ENCODE peak calls at places on chromosome 7, in six cellular contexts. D, W, V, N, E and R are unnamed samples.

GRCh38 chr7:151128144-151128543 is 39.4 kb downstream of the GBX1 start:
- DNase-seq in N (no peak), W (no peak), E (no peak), V (no peak), D (no peak), R (no peak)

GRCh38 chr7:85595639-85596268 is 408.9 kb upstream of the SEMA3D start:
- DNase-seq in E (no peak), N (peak), D (no peak), V (no peak), W (no peak), R (no peak)

GRCh38 chr7:123499211-123499968 is 35.0 kb downstream of the IQUB start:
- DNase-seq in W (no peak), D (no peak), V (no peak), N (no peak), E (no peak), R (no peak)

GRCh38 chr7:139730746-139731612 is 46.8 kb downstream of the HIPK2 start:
- DNase-seq in N (peak), D (no peak), V (no peak), W (no peak), E (peak), R (no peak)

GRCh38 chr7:100675581-100676350 is 2.2 kb downstream of the GNB2 start:
- DNase-seq in N (peak), E (peak), D (peak), V (peak), W (peak), R (no peak)

GRCh38 chr7:151269511-151269910 is 21.0 kb upstream of the SMARCD3 start:
- DNase-seq in V (no peak), W (no peak), N (no peak), D (peak), E (peak), R (no peak)

GRCh38 chr7:51309361-51310130 is 7.1 kb downstream of the COBL start:
- DNase-seq in N (no peak), E (no peak), V (no peak), D (peak), W (peak), R (no peak)

GRCh38 chr7:153381275-153382119 is 621.9 kb downstream of the ACTR3B start:
- DNase-seq in V (no peak), E (no peak), W (peak), D (no peak), N (peak), R (no peak)

GRCh38 chr7:34042406-34042805 is 137.1 kb downstream of the BMPER start:
- DNase-seq in D (no peak), V (no peak), E (no peak), W (no peak), N (peak), R (no peak)

GRCh38 chr7:74575811-74576210 is 81.7 kb upstream of the GTF2I start:
- DNase-seq in V (no peak), N (no peak), E (no peak), D (no peak), W (no peak), R (no peak)
- H3K27ac ChIP-seq in V (no peak), N (no peak), E (no peak), D (no peak), W (no peak), R (peak)

GRCh38 chr7:70589010-70589409 is 542.9 kb upstream of the GALNT17 start:
- DNase-seq in W (no peak), N (no peak), V (no peak), E (no peak), D (no peak), R (no peak)

GRCh38 chr7:70590126-70590854 is 541.7 kb upstream of the GALNT17 start:
- DNase-seq in D (no peak), W (no peak), N (no peak), E (no peak), V (no peak), R (no peak)

GRCh38 chr7:70588610-70589009 is 543.3 kb upstream of the GALNT17 start:
- DNase-seq in E (no peak), D (no peak), N (no peak), V (no peak), W (no peak), R (no peak)

GRCh38 chr7:70588151-70588550 is 543.8 kb upstream of the GALNT17 start:
- DNase-seq in V (no peak), N (no peak), D (no peak), W (no peak), E (no peak), R (no peak)

GRCh38 chr7:70589590-70589989 is 542.4 kb upstream of the GALNT17 start:
- DNase-seq in V (no peak), E (no peak), N (no peak), W (no peak), D (no peak), R (no peak)
- H3K27ac ChIP-seq in V (no peak), E (no peak), N (no peak), W (no peak), D (no peak), R (no peak)

DNA sequence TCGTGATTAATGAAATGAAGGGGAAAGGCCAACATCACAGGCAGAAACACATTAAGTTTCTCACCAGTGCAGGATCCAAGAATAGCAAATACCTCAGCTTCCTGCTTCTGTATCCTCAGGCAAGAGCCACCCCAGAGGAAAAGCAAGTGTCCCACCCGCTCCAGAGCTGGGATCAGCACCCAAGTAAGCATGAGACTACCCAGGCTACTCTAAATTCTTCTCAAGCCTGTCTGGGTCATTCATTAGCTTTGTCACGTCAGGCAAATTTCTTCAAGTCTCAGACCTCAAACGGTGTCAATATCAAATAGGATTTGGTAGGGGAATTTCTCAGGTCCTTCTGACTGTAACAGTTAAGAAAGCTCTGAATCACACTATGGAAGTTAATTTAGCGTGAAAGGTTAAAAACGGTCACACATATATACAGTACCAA is 59.0 kb downstream of the GNA12 start:
- DNase-seq in D (no peak), E (no peak), W (no peak), N (no peak), V (no peak), R (no peak)
- H3K27ac ChIP-seq in D (no peak), E (no peak), W (no peak), N (no peak), V (no peak), R (no peak)

GRCh38 chr7:47885309-47886000 is 62.8 kb downstream of the PKD1L1 start:
- DNase-seq in D (no peak), N (no peak), W (no peak), E (no peak), V (no peak), R (no peak)

GRCh38 chr7:47888371-47889265 is 59.6 kb downstream of the PKD1L1 start:
- DNase-seq in W (no peak), V (no peak), D (no peak), N (no peak), E (no peak), R (no peak)

GRCh38 chr7:47884675-47885074 is 63.6 kb downstream of the PKD1L1 start:
- DNase-seq in W (no peak), D (no peak), V (no peak), N (no peak), E (no peak), R (no peak)

GRCh38 chr7:47886412-47886811 is 61.9 kb downstream of the PKD1L1 start:
- DNase-seq in N (no peak), E (no peak), V (no peak), D (no peak), W (no peak), R (no peak)

GRCh38 chr7:47887016-47887640 is 61.1 kb downstream of the PKD1L1 start:
- DNase-seq in V (no peak), W (no peak), D (no peak), N (no peak), E (no peak), R (no peak)
- H3K27ac ChIP-seq in V (no peak), W (no peak), D (no peak), N (no peak), E (no peak), R (no peak)

DNA sequence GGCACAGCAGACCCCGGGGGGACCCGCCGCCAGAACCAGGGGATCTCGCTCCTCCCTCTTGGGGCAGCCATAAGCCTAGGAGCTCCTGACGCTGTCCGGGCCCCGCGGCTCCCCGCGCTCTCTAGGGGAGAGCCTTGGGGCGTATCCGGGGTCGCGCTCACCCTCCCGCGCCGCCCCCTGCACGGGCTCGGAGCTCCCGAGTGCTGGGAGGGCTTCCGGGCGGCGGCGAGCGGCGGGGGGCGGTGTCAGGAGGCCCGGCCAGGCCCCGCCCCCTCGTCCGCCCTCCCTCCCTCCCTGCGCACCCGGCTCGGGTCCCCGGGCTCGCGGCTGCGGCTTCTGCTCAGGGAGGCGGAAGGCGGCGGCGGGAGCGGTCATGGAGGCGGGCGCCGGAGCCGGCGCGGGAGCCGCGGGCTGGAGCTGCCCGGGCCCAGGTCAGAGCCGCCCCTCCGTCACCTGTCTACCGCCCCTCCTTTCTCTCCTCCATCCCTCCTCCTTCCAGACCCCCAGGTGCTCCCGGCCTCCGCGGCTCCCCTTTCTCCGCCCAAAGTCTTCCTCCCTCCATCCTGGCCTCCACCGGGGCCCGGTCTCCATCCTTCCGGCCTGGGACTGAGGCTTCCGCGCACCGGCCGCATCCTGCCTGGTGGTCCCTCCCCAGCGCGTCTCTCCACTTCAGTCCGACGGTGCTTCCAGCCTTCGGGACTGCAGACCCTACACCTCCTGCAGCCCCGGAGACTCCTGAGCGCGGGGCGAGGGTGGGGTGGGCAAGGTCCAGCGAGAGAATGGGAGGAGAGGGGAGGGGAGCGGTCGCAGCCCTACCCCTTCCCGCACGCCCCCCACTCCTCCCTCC is 424 bp upstream of the CCDC136 start:
- DNase-seq in D (peak), W (peak), V (peak), N (peak), E (peak), R (no peak)
- H3K27ac ChIP-seq in D (peak), W (no peak), V (no peak), N (no peak), E (no peak), R (no peak)

DNA sequence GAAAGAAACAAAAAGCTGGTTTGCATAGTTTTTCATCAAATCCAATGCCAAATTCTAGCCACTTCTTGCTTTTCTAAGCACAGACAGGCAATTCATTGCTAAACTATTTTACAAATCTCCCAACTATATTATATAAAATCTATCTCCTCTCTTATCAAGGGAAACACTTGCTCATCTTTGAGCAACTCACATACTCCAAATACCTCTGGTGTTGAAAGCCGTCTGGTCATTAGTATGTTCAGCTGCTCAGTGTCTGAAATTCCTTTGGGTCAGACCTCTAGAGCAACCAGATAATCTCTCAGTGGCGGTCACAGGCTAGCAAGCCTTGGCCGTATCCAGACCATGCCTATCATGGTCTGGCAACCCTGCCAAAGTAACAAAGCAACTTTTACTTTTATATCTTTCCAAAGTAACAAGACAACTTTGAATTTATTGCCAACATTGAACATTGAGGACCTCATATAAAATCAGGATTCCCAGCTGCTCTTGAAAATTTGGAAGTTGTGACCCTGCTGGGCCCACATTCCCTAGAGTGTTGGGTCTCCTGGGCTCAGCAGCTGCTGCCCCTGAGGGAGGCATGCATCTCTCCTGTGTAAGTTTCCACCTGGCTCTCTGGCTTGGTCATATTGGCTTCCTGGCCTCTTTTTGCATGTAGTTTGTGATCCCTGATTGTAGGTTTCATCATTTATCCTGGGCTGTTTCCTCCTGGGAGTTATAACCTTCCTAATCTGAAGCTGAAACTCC is 56.8 kb upstream of the LANCL2 start:
- DNase-seq in N (no peak), W (no peak), V (no peak), E (no peak), D (no peak), R (no peak)
- H3K27ac ChIP-seq in N (no peak), W (no peak), V (no peak), E (no peak), D (no peak), R (no peak)